ENCODE peak calls at places on chromosomes 13 and 19, in six cellular contexts. One of them, this sample, is unnamed.

GRCh38 chr19:49448432-49448786 is 3.2 kb downstream of the PIH1D1 start:
- DNase-seq in activated T-cell treated with anti-CD3 and anti-CD28 coated beads, Interleukin-2, amount 50 U/mL, for 24 hours: no peak
- DNase-seq in globus pallidus: no peak
- DNase-seq in ecto neural progenitor cell: no peak
- DNase-seq in KBM-7: no peak
- DNase-seq in NCI-H345: no peak
- DNase-seq in this sample: no peak

GRCh38 chr19:33620611-33621010 is 1.1 kb upstream of the CHST8 start:
- DNase-seq in globus pallidus: no peak
- DNase-seq in NCI-H345: no peak
- DNase-seq in KBM-7: no peak
- DNase-seq in activated T-cell treated with anti-CD3 and anti-CD28 coated beads, Interleukin-2, amount 50 U/mL, for 24 hours: no peak
- DNase-seq in ecto neural progenitor cell: no peak
- DNase-seq in this sample: no peak

GRCh38 chr19:50912727-50913716 is 1.8 kb upstream of the KLK4 start:
- DNase-seq in globus pallidus: no peak
- DNase-seq in NCI-H345: no peak
- DNase-seq in ecto neural progenitor cell: no peak
- DNase-seq in KBM-7: no peak
- DNase-seq in activated T-cell treated with anti-CD3 and anti-CD28 coated beads, Interleukin-2, amount 50 U/mL, for 24 hours: peak; percentile 48
- DNase-seq in this sample: no peak

GRCh38 chr19:43765109-43765876 is 10.5 kb upstream of the SMG9 start:
- DNase-seq in activated T-cell treated with anti-CD3 and anti-CD28 coated beads, Interleukin-2, amount 50 U/mL, for 24 hours: peak; percentile 87
- DNase-seq in ecto neural progenitor cell: no peak
- DNase-seq in KBM-7: peak; percentile 71
- DNase-seq in globus pallidus: no peak
- DNase-seq in NCI-H345: no peak
- DNase-seq in this sample: peak; percentile 59

GRCh38 chr13:97369269-97369893 is 64.6 kb upstream of the RAP2A start:
- DNase-seq in globus pallidus: no peak
- DNase-seq in ecto neural progenitor cell: no peak
- DNase-seq in KBM-7: peak; percentile 3
- DNase-seq in NCI-H345: no peak
- DNase-seq in activated T-cell treated with anti-CD3 and anti-CD28 coated beads, Interleukin-2, amount 50 U/mL, for 24 hours: no peak
- DNase-seq in this sample: no peak

GRCh38 chr19:50837300-50837699 is 3.9 kb upstream of the KLK15 start:
- DNase-seq in globus pallidus: no peak
- DNase-seq in activated T-cell treated with anti-CD3 and anti-CD28 coated beads, Interleukin-2, amount 50 U/mL, for 24 hours: no peak
- DNase-seq in NCI-H345: no peak
- DNase-seq in KBM-7: no peak
- DNase-seq in ecto neural progenitor cell: no peak
- DNase-seq in this sample: no peak

GRCh38 chr13:73101608-73102007 is 42.8 kb downstream of the KLF5 start:
- DNase-seq in activated T-cell treated with anti-CD3 and anti-CD28 coated beads, Interleukin-2, amount 50 U/mL, for 24 hours: no peak
- DNase-seq in NCI-H345: no peak
- DNase-seq in ecto neural progenitor cell: no peak
- DNase-seq in globus pallidus: no peak
- DNase-seq in KBM-7: no peak
- DNase-seq in this sample: no peak

GRCh38 chr13:100333141-100333540 is 244.2 kb downstream of the PCCA start:
- DNase-seq in globus pallidus: no peak
- DNase-seq in ecto neural progenitor cell: no peak
- DNase-seq in KBM-7: no peak
- DNase-seq in activated T-cell treated with anti-CD3 and anti-CD28 coated beads, Interleukin-2, amount 50 U/mL, for 24 hours: no peak
- DNase-seq in NCI-H345: no peak
- DNase-seq in this sample: no peak

GRCh38 chr19:58476498-58477015 is 405 bp downstream of the ZNF446 start:
- DNase-seq in ecto neural progenitor cell: no peak
- DNase-seq in KBM-7: no peak
- DNase-seq in NCI-H345: no peak
- DNase-seq in activated T-cell treated with anti-CD3 and anti-CD28 coated beads, Interleukin-2, amount 50 U/mL, for 24 hours: no peak
- DNase-seq in globus pallidus: no peak
- DNase-seq in this sample: no peak

GRCh38 chr13:66312312-66313087 is 917.6 kb downstream of the PCDH9 start:
- DNase-seq in activated T-cell treated with anti-CD3 and anti-CD28 coated beads, Interleukin-2, amount 50 U/mL, for 24 hours: no peak
- DNase-seq in ecto neural progenitor cell: no peak
- DNase-seq in globus pallidus: no peak
- DNase-seq in NCI-H345: peak; percentile 75
- DNase-seq in KBM-7: no peak
- DNase-seq in this sample: no peak

GRCh38 chr19:19304186-19304975 is 15.9 kb downstream of the SUGP1 start:
- DNase-seq in NCI-H345: no peak
- DNase-seq in KBM-7: no peak
- DNase-seq in activated T-cell treated with anti-CD3 and anti-CD28 coated beads, Interleukin-2, amount 50 U/mL, for 24 hours: no peak
- DNase-seq in ecto neural progenitor cell: no peak
- DNase-seq in globus pallidus: no peak
- DNase-seq in this sample: no peak

GRCh38 chr19:18814063-18814462 is 17.7 kb upstream of the UPF1 start:
- DNase-seq in NCI-H345: no peak
- DNase-seq in ecto neural progenitor cell: no peak
- DNase-seq in activated T-cell treated with anti-CD3 and anti-CD28 coated beads, Interleukin-2, amount 50 U/mL, for 24 hours: no peak
- DNase-seq in globus pallidus: no peak
- DNase-seq in KBM-7: no peak
- DNase-seq in this sample: no peak

GRCh38 chr19:35871611-35872010 is 3.2 kb downstream of the APLP1 start:
- DNase-seq in KBM-7: no peak
- DNase-seq in activated T-cell treated with anti-CD3 and anti-CD28 coated beads, Interleukin-2, amount 50 U/mL, for 24 hours: no peak
- DNase-seq in NCI-H345: no peak
- DNase-seq in ecto neural progenitor cell: no peak
- DNase-seq in globus pallidus: no peak
- DNase-seq in this sample: no peak

GRCh38 chr19:14383898-14384669 is 2.8 kb downstream of the ADGRE5 start:
- DNase-seq in ecto neural progenitor cell: no peak
- DNase-seq in KBM-7: peak; percentile 64
- DNase-seq in globus pallidus: no peak
- DNase-seq in activated T-cell treated with anti-CD3 and anti-CD28 coated beads, Interleukin-2, amount 50 U/mL, for 24 hours: peak; percentile 70
- DNase-seq in NCI-H345: no peak
- DNase-seq in this sample: peak; percentile 38

GRCh38 chr19:5434970-5435641 is 20.1 kb upstream of the ZNRF4 start:
- DNase-seq in ecto neural progenitor cell: no peak
- DNase-seq in activated T-cell treated with anti-CD3 and anti-CD28 coated beads, Interleukin-2, amount 50 U/mL, for 24 hours: peak; percentile 53
- DNase-seq in NCI-H345: no peak
- DNase-seq in globus pallidus: no peak
- DNase-seq in KBM-7: no peak
- DNase-seq in this sample: no peak

GRCh38 chr19:14361824-14362223 is 19.4 kb upstream of the ADGRE5 start:
- DNase-seq in ecto neural progenitor cell: no peak
- DNase-seq in activated T-cell treated with anti-CD3 and anti-CD28 coated beads, Interleukin-2, amount 50 U/mL, for 24 hours: peak; percentile 69
- DNase-seq in KBM-7: peak; percentile 88
- DNase-seq in globus pallidus: no peak
- DNase-seq in NCI-H345: no peak
- DNase-seq in this sample: peak; percentile 43

GRCh38 chr19:14817052-14817451 is 17.9 kb downstream of the OR7A5 start:
- DNase-seq in KBM-7: no peak
- DNase-seq in NCI-H345: no peak
- DNase-seq in ecto neural progenitor cell: no peak
- DNase-seq in activated T-cell treated with anti-CD3 and anti-CD28 coated beads, Interleukin-2, amount 50 U/mL, for 24 hours: no peak
- DNase-seq in globus pallidus: no peak
- DNase-seq in this sample: no peak

GRCh38 chr19:21328402-21328801 is 808 bp downstream of the ZNF708 start:
- DNase-seq in NCI-H345: peak; percentile 18
- DNase-seq in ecto neural progenitor cell: no peak
- DNase-seq in globus pallidus: peak; percentile 43
- DNase-seq in activated T-cell treated with anti-CD3 and anti-CD28 coated beads, Interleukin-2, amount 50 U/mL, for 24 hours: no peak
- DNase-seq in KBM-7: peak; percentile 33
- DNase-seq in this sample: no peak